ENCODE peak calls at places on chromosomes 4 and X, in eight cellular contexts. T is endothelial cell; A is activated CD8-positive, alpha-beta memory T cell treated with anti-CD3 and anti-CD28 coated beads for 1 hour; F is NAMALWA; B is HCT116; D is aorta; Q is stimulated activated CD4-positive, alpha-beta T cell treated with anti-CD3 and anti-CD28 coated beads, Interleukin-4, amount 100 ng/mL, for 48 hours; H is body of pancreas. M is an unnamed sample.

GRCh38 chr4:182738283-182739047 is 178.7 kb downstream of the DCTD start:
- DNase-seq in F (no peak), A (no peak), T (no peak), H (no peak), B (no peak), D (no peak), Q (no peak), M (no peak)

GRCh38 chr4:27947320-27947719 is 1086.7 kb downstream of the STIM2 start:
- DNase-seq in A (no peak), T (no peak), Q (no peak), H (no peak), D (no peak), F (no peak), B (no peak), M (no peak)

GRCh38 chrX:3026074-3026588 is 15.1 kb upstream of the ARSF start:
- DNase-seq in F (no peak), T (no peak), Q (no peak), H (peak; percentile 16), A (no peak), D (no peak), B (no peak), M (no peak)

GRCh38 chr4:147136308-147136707 is 190.6 kb upstream of the TTC29 start:
- DNase-seq in H (no peak), F (no peak), A (no peak), B (no peak), Q (no peak), D (no peak), T (no peak), M (no peak)

GRCh38 chrX:55593296-55593695 is 29.9 kb upstream of the FOXR2 start:
- DNase-seq in H (no peak), F (no peak), A (no peak), Q (no peak), D (no peak), T (no peak), B (no peak), M (no peak)

GRCh38 chr4:182683666-182684065 is 233.5 kb downstream of the DCTD start:
- DNase-seq in A (no peak), F (no peak), D (no peak), Q (no peak), B (no peak), T (no peak), H (no peak), M (no peak)

GRCh38 chrX:129239371-129239770 is 283.9 kb downstream of the SMARCA1 start:
- DNase-seq in A (no peak), B (no peak), T (no peak), Q (no peak), F (no peak), D (no peak), H (no peak), M (no peak)

GRCh38 chr4:187302456-187302855 is 578.8 kb upstream of the FAT1 start:
- DNase-seq in Q (no peak), F (no peak), B (no peak), D (no peak), A (no peak), H (no peak), T (no peak), M (no peak)

GRCh38 chr4:177374966-177375365 is 65.3 kb downstream of the NEIL3 start:
- DNase-seq in D (no peak), A (no peak), Q (no peak), F (no peak), B (no peak), T (no peak), H (no peak), M (no peak)

GRCh38 chr4:14070289-14070880 is 442.9 kb upstream of the BOD1L1 start:
- DNase-seq in A (no peak), Q (no peak), F (no peak), T (no peak), B (no peak), D (no peak), H (no peak), M (no peak)

GRCh38 chr4:40769266-40769665 is 19.5 kb downstream of the NSUN7 start:
- DNase-seq in F (no peak), Q (no peak), H (no peak), B (no peak), A (no peak), D (no peak), T (no peak), M (no peak)

GRCh38 chrX:70174754-70175153 is 2.5 kb upstream of the DGAT2L6 start:
- DNase-seq in F (no peak), B (no peak), D (no peak), H (no peak), A (no peak), T (no peak), Q (no peak), M (no peak)

GRCh38 chrX:19772759-19773623 is 114.4 kb downstream of the SH3KBP1 start:
- DNase-seq in T (no peak), F (peak; percentile 65), H (no peak), Q (no peak), B (no peak), D (no peak), A (no peak), M (peak; percentile 18)

GRCh38 chrX:115912372-115912897 is 258.1 kb upstream of the AGTR2 start:
- DNase-seq in F (peak; percentile 92), A (no peak), D (no peak), Q (no peak), B (no peak), T (no peak), H (no peak), M (peak; percentile 86)